ENCODE peak calls at places on chromosomes 13 and 19, in four cellular contexts. Y is GM10248, O is NCI-H2029, V is NCI-H748 treated with DMSO at 0.1 percent for 48 hours. X is an unnamed sample.

GRCh38 chr13:51518847-51519246 is 65.4 kb upstream of the WDFY2 start:
- DNase-seq in Y (no peak), O (no peak), V (no peak), X (no peak)

GRCh38 chr13:46866150-46866549 is 30.7 kb downstream of the HTR2A start:
- DNase-seq in Y (peak), O (no peak), V (no peak), X (no peak)

GRCh38 chr13:105139380-105140285 is 1395.8 kb downstream of the EFNB2 start:
- DNase-seq in Y (peak), O (peak), V (peak), X (no peak)

GRCh38 chr13:97548736-97549135 is 114.8 kb downstream of the RAP2A start:
- DNase-seq in Y (no peak), O (no peak), V (no peak), X (no peak)

GRCh38 chr19:3738477-3739220 is 22.8 kb downstream of the APBA3 start:
- DNase-seq in Y (no peak), O (no peak), V (no peak), X (no peak)

GRCh38 chr13:66518068-66518467 is 712.1 kb downstream of the PCDH9 start:
- DNase-seq in Y (no peak), O (no peak), V (no peak), X (no peak)

GRCh38 chr13:58883405-58883804 is 1251.9 kb downstream of the PCDH17 start:
- DNase-seq in Y (no peak), O (no peak), V (no peak), X (no peak)

GRCh38 chr19:32416749-32417469 is 11.3 kb downstream of the DPY19L3 start:
- DNase-seq in Y (no peak), O (no peak), V (no peak), X (no peak)

GRCh38 chr13:24106429-24106828 is 54.1 kb upstream of the SPATA13 start:
- DNase-seq in Y (no peak), O (no peak), V (no peak), X (no peak)

X was measured in osteocyte.